ENCODE peak calls at places on chromosomes 3 and 15, in five cellular contexts. One of them, this sample, is unnamed.

GRCh38 chr3:184261270-184262165 is at the start of gene CAMK2N2:
- DNase-seq in foreskin fibroblast: peak; percentile 70
- DNase-seq in lung: peak; percentile 35
- DNase-seq in brain microvascular endothelial cell: peak; percentile 31
- DNase-seq in upper lobe of right lung: peak; percentile 76
- DNase-seq in this sample: no peak

GRCh38 chr15:75739791-75740190 is 27.1 kb upstream of the CSPG4 start:
- DNase-seq in foreskin fibroblast: no peak
- DNase-seq in lung: no peak
- DNase-seq in brain microvascular endothelial cell: no peak
- DNase-seq in upper lobe of right lung: peak; percentile 42
- DNase-seq in this sample: no peak

GRCh38 chr3:190496859-190497258 is 17.0 kb upstream of the IL1RAP start:
- DNase-seq in foreskin fibroblast: no peak
- DNase-seq in lung: no peak
- DNase-seq in brain microvascular endothelial cell: no peak
- DNase-seq in upper lobe of right lung: no peak
- DNase-seq in this sample: no peak

GRCh38 chr3:16122661-16123060 is 51.8 kb upstream of the GALNT15 start:
- DNase-seq in foreskin fibroblast: no peak
- DNase-seq in lung: no peak
- DNase-seq in brain microvascular endothelial cell: no peak
- DNase-seq in upper lobe of right lung: no peak
- DNase-seq in this sample: no peak

GRCh38 chr15:31815411-31816155 is 214.7 kb upstream of the CHRNA7 start:
- DNase-seq in foreskin fibroblast: no peak
- DNase-seq in lung: no peak
- DNase-seq in brain microvascular endothelial cell: no peak
- DNase-seq in upper lobe of right lung: no peak
- DNase-seq in this sample: no peak

GRCh38 chr3:78742041-78742440 is 1025.8 kb downstream of the ROBO1 start:
- DNase-seq in foreskin fibroblast: peak; percentile 15
- DNase-seq in lung: no peak
- DNase-seq in brain microvascular endothelial cell: no peak
- DNase-seq in upper lobe of right lung: no peak
- DNase-seq in this sample: no peak

GRCh38 chr3:172716476-172716875 is 5.6 kb upstream of the NCEH1 start:
- DNase-seq in foreskin fibroblast: no peak
- DNase-seq in lung: peak; percentile 40
- DNase-seq in brain microvascular endothelial cell: no peak
- DNase-seq in upper lobe of right lung: peak; percentile 79
- DNase-seq in this sample: no peak

GRCh38 chr3:125039041-125039896 is 16.5 kb downstream of the HEG1 start:
- DNase-seq in foreskin fibroblast: no peak
- DNase-seq in lung: no peak
- DNase-seq in brain microvascular endothelial cell: no peak
- DNase-seq in upper lobe of right lung: no peak
- DNase-seq in this sample: no peak

GRCh38 chr3:122665226-122665786 is 15.3 kb upstream of the PARP14 start:
- DNase-seq in foreskin fibroblast: no peak
- DNase-seq in lung: no peak
- DNase-seq in brain microvascular endothelial cell: no peak
- DNase-seq in upper lobe of right lung: no peak
- DNase-seq in this sample: no peak

GRCh38 chr3:186417791-186418190 is 55.8 kb upstream of the DGKG start:
- DNase-seq in foreskin fibroblast: peak; percentile 90
- DNase-seq in lung: no peak
- DNase-seq in brain microvascular endothelial cell: peak; percentile 88
- DNase-seq in upper lobe of right lung: no peak
- DNase-seq in this sample: no peak

GRCh38 chr15:50219820-50220219 is 37.8 kb downstream of the SLC27A2 start:
- DNase-seq in foreskin fibroblast: no peak
- DNase-seq in lung: no peak
- DNase-seq in brain microvascular endothelial cell: no peak
- DNase-seq in upper lobe of right lung: no peak
- DNase-seq in this sample: peak; percentile 86

GRCh38 chr3:106013971-106014370 is 145.2 kb upstream of the CBLB start:
- DNase-seq in foreskin fibroblast: peak; percentile 97
- DNase-seq in lung: no peak
- DNase-seq in brain microvascular endothelial cell: peak; percentile 89
- DNase-seq in upper lobe of right lung: no peak
- DNase-seq in this sample: no peak

GRCh38 chr15:70172124-70172523 is 74.4 kb upstream of the TLE3 start:
- DNase-seq in foreskin fibroblast: no peak
- DNase-seq in lung: no peak
- DNase-seq in brain microvascular endothelial cell: no peak
- DNase-seq in upper lobe of right lung: peak; percentile 36
- DNase-seq in this sample: no peak

GRCh38 chr15:38038659-38039442 is 104.4 kb downstream of the TMCO5A start:
- DNase-seq in foreskin fibroblast: peak; percentile 87
- DNase-seq in lung: no peak
- DNase-seq in brain microvascular endothelial cell: peak; percentile 70
- DNase-seq in upper lobe of right lung: no peak
- DNase-seq in this sample: no peak

GRCh38 chr3:129238945-129239705 is 10.3 kb upstream of the COPG1 start:
- DNase-seq in foreskin fibroblast: peak; percentile 76
- DNase-seq in lung: no peak
- DNase-seq in brain microvascular endothelial cell: no peak
- DNase-seq in upper lobe of right lung: no peak
- DNase-seq in this sample: no peak

GRCh38 chr3:116777181-116777840 is 67.7 kb downstream of the TUSC7 start:
- DNase-seq in foreskin fibroblast: no peak
- DNase-seq in lung: no peak
- DNase-seq in brain microvascular endothelial cell: no peak
- DNase-seq in upper lobe of right lung: no peak
- DNase-seq in this sample: no peak

GRCh38 chr3:177882124-177882648 is 654.0 kb upstream of the KCNMB2 start:
- DNase-seq in foreskin fibroblast: no peak
- DNase-seq in lung: no peak
- DNase-seq in brain microvascular endothelial cell: no peak
- DNase-seq in upper lobe of right lung: no peak
- DNase-seq in this sample: no peak

GRCh38 chr15:43433661-43434303 is 59.2 kb downstream of the TP53BP1 start:
- DNase-seq in foreskin fibroblast: no peak
- DNase-seq in lung: no peak
- DNase-seq in brain microvascular endothelial cell: no peak
- DNase-seq in upper lobe of right lung: no peak
- DNase-seq in this sample: no peak

GRCh38 chr3:189687475-189687874 is 56.3 kb downstream of the TP63 start:
- DNase-seq in foreskin fibroblast: no peak
- DNase-seq in lung: no peak
- DNase-seq in brain microvascular endothelial cell: no peak
- DNase-seq in upper lobe of right lung: no peak
- DNase-seq in this sample: no peak

GRCh38 chr3:99962703-99963102 is 145.0 kb downstream of the CMSS1 start:
- DNase-seq in foreskin fibroblast: peak; percentile 80
- DNase-seq in lung: no peak
- DNase-seq in brain microvascular endothelial cell: peak; percentile 71
- DNase-seq in upper lobe of right lung: no peak
- DNase-seq in this sample: no peak

GRCh38 chr3:111595239-111595638 is at the start of gene ZBED2:
- DNase-seq in foreskin fibroblast: no peak
- DNase-seq in lung: peak; percentile 65
- DNase-seq in brain microvascular endothelial cell: no peak
- DNase-seq in upper lobe of right lung: no peak
- DNase-seq in this sample: no peak

GRCh38 chr3:11212301-11212613 is 58.0 kb downstream of the HRH1 start:
- DNase-seq in foreskin fibroblast: peak; percentile 73
- DNase-seq in lung: no peak
- DNase-seq in brain microvascular endothelial cell: peak; percentile 67
- DNase-seq in upper lobe of right lung: no peak
- DNase-seq in this sample: no peak

GRCh38 chr3:13010770-13011169 is 62.5 kb downstream of the IQSEC1 start:
- DNase-seq in foreskin fibroblast: no peak
- DNase-seq in lung: no peak
- DNase-seq in brain microvascular endothelial cell: no peak
- DNase-seq in upper lobe of right lung: no peak
- DNase-seq in this sample: no peak

GRCh38 chr3:9207076-9207763 is 42.2 kb downstream of the SRGAP3 start:
- DNase-seq in foreskin fibroblast: no peak
- DNase-seq in lung: no peak
- DNase-seq in brain microvascular endothelial cell: no peak
- DNase-seq in upper lobe of right lung: no peak
- DNase-seq in this sample: no peak

GRCh38 chr3:112629425-112629824 is 11.5 kb downstream of the CCDC80 start:
- DNase-seq in foreskin fibroblast: peak; percentile 95
- DNase-seq in lung: peak; percentile 59
- DNase-seq in brain microvascular endothelial cell: peak; percentile 81
- DNase-seq in upper lobe of right lung: no peak
- DNase-seq in this sample: no peak

GRCh38 chr3:142363936-142364467 is 83.8 kb downstream of the XRN1 start:
- DNase-seq in foreskin fibroblast: no peak
- DNase-seq in lung: no peak
- DNase-seq in brain microvascular endothelial cell: no peak
- DNase-seq in upper lobe of right lung: no peak
- DNase-seq in this sample: no peak
- H3K4me3 ChIP-seq in foreskin fibroblast: no peak overlapping the region
- H3K4me3 ChIP-seq in lung: no peak overlapping the region
- H3K4me3 ChIP-seq in brain microvascular endothelial cell: no peak overlapping the region
- H3K4me3 ChIP-seq in upper lobe of right lung: no peak overlapping the region
- H3K4me3 ChIP-seq in this sample: no peak overlapping the region

DNA sequence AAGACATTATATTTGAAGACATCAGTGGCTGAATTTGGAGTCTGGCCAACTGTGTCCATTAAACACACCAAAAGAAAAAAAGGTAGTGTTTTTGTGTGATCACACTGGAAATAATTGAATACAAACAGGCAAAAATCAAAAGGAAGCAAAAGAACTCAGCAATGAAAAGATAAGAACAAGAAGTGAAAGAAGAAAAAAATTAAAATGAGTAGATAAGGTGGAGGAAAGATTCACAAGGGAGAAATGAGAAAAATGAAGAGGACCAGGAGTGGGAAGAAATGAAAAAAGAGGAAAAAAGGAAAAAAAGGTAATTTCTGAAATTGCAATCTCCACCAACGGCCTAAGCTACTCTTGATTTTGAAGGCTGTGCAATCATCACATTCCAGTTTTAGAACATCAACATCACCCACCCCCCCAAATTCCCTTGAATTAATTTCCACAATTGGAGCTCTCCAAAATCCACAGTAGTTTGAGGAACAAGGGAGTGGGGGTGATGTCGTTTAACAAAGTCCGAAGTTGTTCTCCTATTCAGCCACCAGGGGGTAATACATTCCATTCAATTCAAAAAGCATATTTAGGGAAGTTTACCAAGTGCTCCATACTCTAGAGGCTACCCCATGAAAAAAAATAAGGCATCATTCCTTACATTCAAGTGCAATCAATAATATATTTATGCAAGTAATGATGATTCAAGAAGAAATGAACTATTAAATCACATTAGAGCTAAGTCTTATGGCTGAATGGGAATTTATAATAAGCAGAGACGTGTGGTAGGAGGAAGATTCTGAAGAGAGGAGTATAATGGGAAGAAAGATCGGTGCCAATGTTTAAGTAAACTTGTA is 37.4 kb downstream of the ZNF860 start:
- DNase-seq in foreskin fibroblast: peak; percentile 68
- DNase-seq in lung: no peak
- DNase-seq in brain microvascular endothelial cell: peak; percentile 28
- DNase-seq in upper lobe of right lung: no peak
- DNase-seq in this sample: peak; percentile 11
- TF ChIP-seq CTCF in foreskin fibroblast: peak; percentile 66
- TF ChIP-seq CTCF in lung: peak; percentile 56
- TF ChIP-seq CTCF in brain microvascular endothelial cell: peak; percentile 65
- TF ChIP-seq CTCF in upper lobe of right lung: peak; percentile 82
- TF ChIP-seq CTCF in this sample: peak; percentile 72

GRCh38 chr3:45943207-45943846 is at the start of gene CXCR6:
- DNase-seq in foreskin fibroblast: no peak
- DNase-seq in lung: no peak
- DNase-seq in brain microvascular endothelial cell: no peak
- DNase-seq in upper lobe of right lung: no peak
- DNase-seq in this sample: no peak
- H3K4me3 ChIP-seq in foreskin fibroblast: no peak within 1 kb of the TSS
- H3K4me3 ChIP-seq in lung: no peak within 1 kb of the TSS
- H3K4me3 ChIP-seq in brain microvascular endothelial cell: no peak within 1 kb of the TSS
- H3K4me3 ChIP-seq in upper lobe of right lung: peak within 1 kb of the TSS; percentile 25
- H3K4me3 ChIP-seq in this sample: no peak within 1 kb of the TSS

GRCh38 chr3:104610730-104611652 is 755.7 kb upstream of the ALCAM start:
- DNase-seq in foreskin fibroblast: peak; percentile 2
- DNase-seq in lung: no peak
- DNase-seq in brain microvascular endothelial cell: no peak
- DNase-seq in upper lobe of right lung: no peak
- DNase-seq in this sample: no peak
- TF ChIP-seq CTCF in foreskin fibroblast: no peak
- TF ChIP-seq CTCF in lung: no peak
- TF ChIP-seq CTCF in brain microvascular endothelial cell: no peak
- TF ChIP-seq CTCF in upper lobe of right lung: peak; percentile 16
- TF ChIP-seq CTCF in this sample: peak; percentile 2

GRCh38 chr15:47715856-47716445 is 1.4 kb upstream of the SEMA6D start:
- DNase-seq in foreskin fibroblast: peak; percentile 69
- DNase-seq in lung: no peak
- DNase-seq in brain microvascular endothelial cell: no peak
- DNase-seq in upper lobe of right lung: no peak
- DNase-seq in this sample: no peak

GRCh38 chr15:47719730-47720129 is 2.4 kb downstream of the SEMA6D start:
- DNase-seq in foreskin fibroblast: no peak
- DNase-seq in lung: no peak
- DNase-seq in brain microvascular endothelial cell: no peak
- DNase-seq in upper lobe of right lung: no peak
- DNase-seq in this sample: no peak

GRCh38 chr15:47720555-47720954 is 3.2 kb downstream of the SEMA6D start:
- DNase-seq in foreskin fibroblast: peak; percentile 33
- DNase-seq in lung: no peak
- DNase-seq in brain microvascular endothelial cell: no peak
- DNase-seq in upper lobe of right lung: no peak
- DNase-seq in this sample: no peak

GRCh38 chr15:47717036-47717611 is at the start of gene SEMA6D:
- DNase-seq in foreskin fibroblast: peak; percentile 93
- DNase-seq in lung: peak; percentile 47
- DNase-seq in brain microvascular endothelial cell: peak; percentile 61
- DNase-seq in upper lobe of right lung: peak; percentile 78
- DNase-seq in this sample: peak; percentile 45

GRCh38 chr15:47718474-47719440 is 1.5 kb downstream of the SEMA6D start:
- DNase-seq in foreskin fibroblast: peak; percentile 55
- DNase-seq in lung: no peak
- DNase-seq in brain microvascular endothelial cell: peak; percentile 34
- DNase-seq in upper lobe of right lung: peak; percentile 59
- DNase-seq in this sample: no peak
- H3K4me3 ChIP-seq in foreskin fibroblast: peak overlapping the region; percentile 69
- H3K4me3 ChIP-seq in lung: peak overlapping the region; percentile 79
- H3K4me3 ChIP-seq in brain microvascular endothelial cell: peak overlapping the region; percentile 69
- H3K4me3 ChIP-seq in upper lobe of right lung: peak overlapping the region; percentile 66
- H3K4me3 ChIP-seq in this sample: peak overlapping the region; percentile 72

GRCh38 chr15:85477730-85478129 is 97.3 kb downstream of the AKAP13 start:
- DNase-seq in foreskin fibroblast: peak; percentile 64
- DNase-seq in lung: no peak
- DNase-seq in brain microvascular endothelial cell: peak; percentile 83
- DNase-seq in upper lobe of right lung: no peak
- DNase-seq in this sample: no peak
- TF ChIP-seq CTCF in foreskin fibroblast: no peak
- TF ChIP-seq CTCF in lung: no peak
- TF ChIP-seq CTCF in brain microvascular endothelial cell: peak; percentile 58
- TF ChIP-seq CTCF in upper lobe of right lung: no peak
- TF ChIP-seq CTCF in this sample: no peak